ENCODE peak calls at places on chromosomes 13 and 19, in eight cellular contexts. F is H9; C is CD8-positive, alpha-beta T cell; P is tibial artery; H is CD4-positive, alpha-beta T cell; X is GM23248; K is coronary artery; A is K562. E is an unnamed sample.

GRCh38 chr19:12872941-12873890 is 8.0 kb downstream of the DNASE2 start:
- DNase-seq in A (peak), H (no peak), F (peak), K (no peak), X (peak), C (peak), P (peak), E (peak)

GRCh38 chr13:50106559-50106958 is 91.3 kb downstream of the KCNRG start:
- DNase-seq in K (no peak), A (no peak), C (no peak), H (no peak), P (no peak), F (no peak), X (no peak), E (no peak)

GRCh38 chr13:110816500-110816899 is 98.4 kb downstream of the ANKRD10 start:
- DNase-seq in F (no peak), P (peak), K (no peak), X (no peak), C (no peak), A (no peak), H (no peak), E (no peak)

GRCh38 chr13:66009241-66009640 is 1220.9 kb downstream of the PCDH9 start:
- DNase-seq in H (no peak), K (no peak), F (no peak), C (no peak), X (no peak), P (no peak), A (no peak), E (no peak)

GRCh38 chr13:99982021-99982740 is 597 bp downstream of the ZIC2 start:
- DNase-seq in P (no peak), A (peak), F (no peak), X (peak), H (no peak), K (no peak), C (no peak), E (no peak)

GRCh38 chr13:53121879-53122278 is 93.3 kb downstream of the OLFM4 start:
- DNase-seq in F (no peak), A (no peak), P (no peak), H (no peak), X (no peak), K (no peak), C (no peak), E (no peak)

GRCh38 chr19:2550431-2551171 is 74.7 kb downstream of the GADD45B start:
- DNase-seq in K (no peak), C (no peak), P (no peak), H (no peak), F (peak), A (no peak), X (peak), E (peak)

GRCh38 chr19:5308471-5309437 is 31.9 kb downstream of the PTPRS start:
- DNase-seq in K (peak), C (no peak), X (peak), F (no peak), H (no peak), P (peak), A (peak), E (peak)

GRCh38 chr19:30784850-30785459 is 412.8 kb downstream of the ZNF536 start:
- DNase-seq in K (no peak), C (peak), F (peak), P (no peak), X (peak), A (peak), H (peak), E (no peak)

GRCh38 chr13:98050041-98050466 is 92.8 kb upstream of the FARP1 start:
- DNase-seq in P (no peak), X (no peak), A (no peak), H (no peak), K (no peak), F (no peak), C (no peak), E (no peak)

GRCh38 chr19:33233056-33233873 is 7.6 kb upstream of the SLC7A10 start:
- DNase-seq in H (no peak), F (no peak), C (no peak), X (no peak), K (no peak), A (no peak), P (no peak), E (no peak)

GRCh38 chr19:33235996-33236350 is 10.3 kb upstream of the SLC7A10 start:
- DNase-seq in K (no peak), P (no peak), A (no peak), X (no peak), H (no peak), C (no peak), F (no peak), E (no peak)

GRCh38 chr19:33235269-33235995 is 9.8 kb upstream of the SLC7A10 start:
- DNase-seq in K (no peak), F (peak), C (peak), H (peak), A (peak), P (peak), X (peak), E (peak)

GRCh38 chr19:33234092-33234491 is 8.4 kb upstream of the SLC7A10 start:
- DNase-seq in H (no peak), K (no peak), X (no peak), C (no peak), F (no peak), A (no peak), P (no peak), E (no peak)

DNA sequence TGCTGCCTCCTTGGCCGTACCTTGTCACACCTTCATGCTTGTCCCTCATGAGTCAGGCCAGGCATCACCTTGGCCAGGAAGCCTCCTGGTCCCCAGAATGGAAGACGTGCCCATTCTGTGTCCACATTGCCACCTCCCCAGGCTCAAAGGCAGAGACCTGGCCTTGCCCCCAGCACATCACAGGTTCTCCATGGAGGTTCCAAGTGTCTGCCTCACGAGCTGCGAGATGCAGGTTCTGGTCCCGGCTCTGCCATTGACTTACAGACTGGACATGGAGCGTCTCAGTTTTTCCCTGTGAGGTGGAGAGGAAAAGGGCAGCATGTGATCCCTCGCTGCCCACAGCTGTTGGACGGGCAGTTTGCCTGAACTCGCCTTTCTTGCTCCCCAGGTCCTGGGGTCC is 9.1 kb upstream of the SLC7A10 start:
- DNase-seq in K (no peak), A (no peak), H (no peak), P (no peak), C (no peak), X (no peak), F (no peak), E (no peak)
- H3K27ac ChIP-seq in K (no peak), A (no peak), H (no peak), P (no peak), C (no peak), X (no peak), F (no peak), E (no peak)

GRCh38 chr19:49340069-49340864 is 5.1 kb downstream of the CD37 start:
- DNase-seq in H (no peak), F (peak), P (peak), C (no peak), A (peak), X (peak), K (peak), E (no peak)
- H3K27ac ChIP-seq in H (peak), F (no peak), P (peak), C (no peak), A (peak), X (no peak), K (peak), E (peak)

GRCh38 chr13:23725922-23726321 is 155.7 kb downstream of the TNFRSF19 start:
- DNase-seq in X (peak), P (no peak), K (no peak), A (no peak), F (no peak), H (no peak), C (no peak), E (no peak)

GRCh38 chr13:23724196-23724970 is 154.2 kb downstream of the TNFRSF19 start:
- DNase-seq in C (no peak), F (no peak), A (no peak), X (peak), K (no peak), H (no peak), P (no peak), E (no peak)

GRCh38 chr13:23718916-23719470 is 148.8 kb downstream of the TNFRSF19 start:
- DNase-seq in H (no peak), C (no peak), X (no peak), P (no peak), A (no peak), K (no peak), F (no peak), E (no peak)

GRCh38 chr13:23722726-23723453 is 152.7 kb downstream of the TNFRSF19 start:
- DNase-seq in A (no peak), K (no peak), C (no peak), H (no peak), F (no peak), P (no peak), X (no peak), E (no peak)

GRCh38 chr13:23723463-23723862 is 153.3 kb downstream of the TNFRSF19 start:
- DNase-seq in F (no peak), A (no peak), X (peak), H (no peak), C (no peak), K (no peak), P (no peak), E (no peak)
- H3K27ac ChIP-seq in F (no peak), A (no peak), X (peak), H (no peak), C (no peak), K (peak), P (peak), E (no peak)

GRCh38 chr19:33756177-33756576 is 40.5 kb upstream of the KCTD15 start:
- DNase-seq in X (no peak), C (no peak), A (no peak), H (no peak), P (no peak), K (no peak), F (no peak), E (no peak)
- H3K27ac ChIP-seq in X (no peak), C (no peak), A (no peak), H (no peak), P (no peak), K (no peak), F (no peak), E (no peak)

GRCh38 chr19:45681391-45682015 is 10.2 kb downstream of the SNRPD2 start:
- DNase-seq in C (peak), A (peak), F (peak), X (peak), P (peak), K (peak), H (peak), E (peak)

GRCh38 chr19:45677351-45678230 is 9.6 kb downstream of the GIPR start:
- DNase-seq in A (peak), H (peak), K (no peak), C (peak), P (peak), F (peak), X (peak), E (peak)

GRCh38 chr19:45676851-45677263 is 8.8 kb downstream of the GIPR start:
- DNase-seq in P (no peak), F (no peak), K (no peak), C (peak), H (peak), A (no peak), X (no peak), E (peak)

GRCh38 chr19:45682908-45683307 is 8.8 kb downstream of the SNRPD2 start:
- DNase-seq in F (no peak), C (no peak), K (no peak), A (no peak), H (no peak), X (no peak), P (no peak), E (no peak)

DNA sequence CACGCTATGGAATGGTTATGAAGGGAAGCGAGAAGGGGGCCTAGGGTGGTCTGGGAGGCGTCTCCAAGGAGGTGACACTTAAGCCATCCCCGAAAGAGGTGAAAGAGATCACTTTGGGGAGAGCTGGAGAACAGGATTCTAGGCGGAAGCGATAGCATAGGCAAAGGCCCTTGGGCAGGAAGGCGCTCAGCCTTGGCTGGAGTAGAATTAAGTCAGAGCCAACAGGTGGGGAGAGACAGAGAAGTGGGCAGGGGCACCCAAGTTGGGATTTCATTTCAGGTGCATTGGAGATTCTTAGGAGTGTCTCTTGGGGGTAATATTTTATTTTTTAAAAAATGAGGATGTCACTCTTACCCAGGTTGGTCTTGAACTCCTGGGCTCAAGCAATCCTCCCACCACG is 9.6 kb downstream of the SNRPD2 start:
- DNase-seq in X (no peak), H (no peak), A (no peak), C (no peak), F (no peak), P (no peak), K (no peak), E (no peak)
- H3K27ac ChIP-seq in X (no peak), H (no peak), A (no peak), C (no peak), F (no peak), P (peak), K (peak), E (peak)